ENCODE peak calls at places on chromosomes 5 and 9, in nine cellular contexts. Y is uterus, Q is H1, P is tibial nerve, J is ovary, I is stomach, W is HCT116, H is endothelial cell of umbilical vein, A is gastrocnemius medialis. S is an unnamed sample.

GRCh38 chr9:1978941-1979340 is 36.2 kb upstream of the SMARCA2 start:
- DNase-seq in Y (no peak), Q (no peak), P (no peak), J (no peak), I (no peak), W (no peak), H (no peak), A (peak), S (no peak)

GRCh38 chr5:24642022-24642421 is 2.8 kb downstream of the CDH10 start:
- DNase-seq in Y (no peak), Q (no peak), P (peak), J (no peak), I (no peak), W (no peak), H (no peak), A (no peak), S (no peak)

GRCh38 chr5:16726538-16726946 is 109.7 kb upstream of the RETREG1 start:
- DNase-seq in Y (no peak), Q (no peak), P (no peak), J (no peak), I (no peak), W (no peak), H (peak), A (no peak), S (peak)

GRCh38 chr5:67773439-67773988 is 442.0 kb upstream of the PIK3R1 start:
- DNase-seq in Y (no peak), Q (no peak), P (no peak), J (no peak), I (no peak), W (peak), H (peak), A (no peak), S (no peak)

GRCh38 chr5:12780536-12780935 is 876.3 kb upstream of the CTNND2 start:
- DNase-seq in Y (no peak), Q (no peak), P (no peak), J (no peak), I (no peak), W (no peak), H (no peak), A (no peak), S (no peak)

GRCh38 chr5:135829681-135830383 is 4.6 kb upstream of the SLC25A48 start:
- DNase-seq in Y (no peak), Q (peak), P (peak), J (no peak), I (peak), W (peak), H (peak), A (peak), S (peak)

GRCh38 chr5:181149355-181149754 is 2.0 kb downstream of the OR2V2 start:
- DNase-seq in Y (no peak), Q (no peak), P (no peak), J (no peak), I (no peak), W (no peak), H (no peak), A (no peak), S (no peak)

GRCh38 chr9:122444366-122444765 is 33.4 kb downstream of the OR1J1 start:
- DNase-seq in Y (no peak), Q (no peak), P (no peak), J (no peak), I (peak), W (no peak), H (no peak), A (no peak), S (no peak)

GRCh38 chr5:142390303-142390840 is 65.6 kb upstream of the SPRY4 start:
- DNase-seq in Y (no peak), Q (no peak), P (no peak), J (no peak), I (no peak), W (no peak), H (no peak), A (no peak), S (no peak)

GRCh38 chr5:40717281-40717680 is 37.6 kb downstream of the PTGER4 start:
- DNase-seq in Y (no peak), Q (no peak), P (no peak), J (no peak), I (no peak), W (no peak), H (peak), A (no peak), S (no peak)
- TF ChIP-seq POLR2A in Y (no peak), Q (no peak), P (no peak), J (no peak), I (no peak), W (no peak), H (no peak), A (no peak), S (no peak)

GRCh38 chr9:87592554-87593394 is 95.1 kb downstream of the DAPK1 start:
- DNase-seq in Y (peak), Q (no peak), P (peak), J (peak), I (peak), W (no peak), H (no peak), A (peak), S (peak)
- H3K4me3 ChIP-seq in Y (no peak), Q (no peak), P (peak), J (no peak), I (no peak), W (no peak), H (no peak), A (no peak), S (peak)

DNA sequence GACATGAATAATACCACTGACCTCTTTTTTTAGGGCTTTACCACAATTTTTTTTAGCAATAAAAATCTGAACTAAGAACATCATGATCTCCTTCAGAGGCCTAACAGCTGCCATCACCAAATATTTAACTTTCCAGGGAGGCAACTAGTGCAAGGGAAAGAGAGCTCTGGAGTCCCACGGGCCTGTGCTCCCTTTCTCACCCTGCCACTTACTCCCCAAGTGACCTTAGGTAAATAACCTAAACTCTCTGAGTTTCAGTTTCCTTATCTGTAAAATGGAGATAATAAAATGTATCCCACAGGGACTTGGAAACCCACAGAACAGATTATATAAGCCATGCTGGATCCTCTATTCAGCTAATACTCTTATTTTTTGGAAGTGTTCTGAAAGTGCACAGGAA is 201.8 kb upstream of the ISL1 start:
- DNase-seq in Y (no peak), Q (no peak), P (no peak), J (no peak), I (no peak), W (no peak), H (no peak), A (no peak), S (no peak)
- TF ChIP-seq POLR2A in Y (no peak), Q (no peak), P (no peak), J (no peak), I (no peak), W (no peak), H (no peak), A (no peak), S (no peak)

GRCh38 chr9:114096866-114097612 is 2.1 kb downstream of the KIF12 start:
- DNase-seq in Y (peak), Q (no peak), P (no peak), J (no peak), I (no peak), W (no peak), H (no peak), A (no peak), S (no peak)
- H3K4me3 ChIP-seq in Y (no peak), Q (no peak), P (no peak), J (no peak), I (peak), W (no peak), H (no peak), A (no peak), S (no peak)

GRCh38 chr9:89999176-89999533 is 394.3 kb downstream of the GADD45G start:
- DNase-seq in Y (no peak), Q (no peak), P (no peak), J (no peak), I (peak), W (no peak), H (no peak), A (peak), S (no peak)

GRCh38 chr9:90001756-90002155 is 396.9 kb downstream of the GADD45G start:
- DNase-seq in Y (no peak), Q (no peak), P (no peak), J (no peak), I (no peak), W (no peak), H (no peak), A (no peak), S (no peak)

GRCh38 chr9:90000925-90001324 is 396.1 kb downstream of the GADD45G start:
- DNase-seq in Y (no peak), Q (no peak), P (no peak), J (no peak), I (no peak), W (no peak), H (no peak), A (no peak), S (no peak)

GRCh38 chr9:90002299-90003045 is 397.7 kb downstream of the GADD45G start:
- DNase-seq in Y (no peak), Q (no peak), P (no peak), J (no peak), I (no peak), W (no peak), H (no peak), A (no peak), S (no peak)

DNA sequence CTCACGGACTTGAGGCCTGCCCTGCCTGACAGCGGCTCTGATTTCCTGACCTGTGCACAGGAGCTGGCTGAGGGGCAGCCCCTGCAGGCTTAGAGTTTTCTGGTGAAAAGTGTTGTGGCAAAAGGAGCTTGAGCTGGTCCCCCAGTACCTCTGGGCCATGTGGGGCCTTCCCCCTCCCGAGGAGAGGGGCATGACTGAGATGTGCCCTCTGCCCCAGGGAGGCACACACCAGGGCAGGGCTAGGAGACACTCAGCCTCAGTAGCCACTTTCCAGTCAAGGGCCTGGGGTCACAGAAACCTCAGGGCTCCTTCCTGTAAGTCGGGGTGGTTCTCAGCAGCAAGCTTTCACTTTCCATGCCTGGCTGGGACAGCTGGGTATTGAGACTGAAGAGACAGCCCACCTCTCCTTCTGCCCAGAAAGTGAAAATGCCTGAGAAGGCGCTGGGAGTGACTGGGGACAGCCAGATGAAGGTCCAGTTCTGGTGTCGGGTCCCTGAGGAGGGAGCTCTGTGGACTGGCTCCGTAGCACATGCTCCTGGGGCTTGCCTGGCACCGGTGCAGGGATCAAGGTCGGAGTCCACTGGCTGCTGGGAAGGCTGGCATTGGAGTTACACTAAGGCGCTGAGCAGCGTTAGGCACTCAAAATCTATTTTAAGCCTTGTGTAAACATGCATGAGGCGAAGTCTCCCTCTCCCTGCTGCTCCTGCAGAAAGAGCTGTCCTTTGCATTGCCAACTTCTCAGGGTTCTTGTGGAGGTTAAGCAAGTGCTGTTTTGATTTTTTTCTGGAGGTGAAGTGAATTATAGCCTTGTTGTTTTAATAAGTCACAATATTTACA is 394.9 kb downstream of the GADD45G start:
- DNase-seq in Y (peak), Q (no peak), P (no peak), J (peak), I (peak), W (no peak), H (no peak), A (peak), S (peak)
- TF ChIP-seq POLR2A in Y (no peak), Q (no peak), P (no peak), J (no peak), I (no peak), W (no peak), H (no peak), A (no peak), S (no peak)

DNA sequence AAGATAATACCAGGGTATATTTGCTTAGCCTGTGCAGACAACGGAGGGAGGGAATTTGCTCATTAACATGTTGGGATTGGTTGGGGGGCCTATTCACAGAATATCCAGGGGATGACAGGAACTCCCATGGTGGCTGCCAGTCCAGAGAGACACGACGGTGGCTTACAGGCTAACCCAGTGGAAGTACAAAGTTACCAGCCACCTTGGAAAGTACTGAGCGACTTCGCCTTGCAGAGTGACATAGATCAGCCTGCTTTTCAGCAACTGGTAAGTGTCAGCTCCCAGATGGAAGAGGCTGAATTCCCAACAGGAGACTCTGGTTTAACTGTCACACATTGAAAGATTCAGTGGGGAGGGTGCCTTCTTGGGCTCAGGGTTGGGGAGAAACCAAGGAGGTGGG is 7.9 kb downstream of the ISL1 start:
- DNase-seq in Y (no peak), Q (no peak), P (no peak), J (no peak), I (no peak), W (no peak), H (no peak), A (no peak), S (no peak)
- H3K4me3 ChIP-seq in Y (no peak), Q (no peak), P (no peak), J (no peak), I (no peak), W (no peak), H (no peak), A (no peak), S (no peak)

DNA sequence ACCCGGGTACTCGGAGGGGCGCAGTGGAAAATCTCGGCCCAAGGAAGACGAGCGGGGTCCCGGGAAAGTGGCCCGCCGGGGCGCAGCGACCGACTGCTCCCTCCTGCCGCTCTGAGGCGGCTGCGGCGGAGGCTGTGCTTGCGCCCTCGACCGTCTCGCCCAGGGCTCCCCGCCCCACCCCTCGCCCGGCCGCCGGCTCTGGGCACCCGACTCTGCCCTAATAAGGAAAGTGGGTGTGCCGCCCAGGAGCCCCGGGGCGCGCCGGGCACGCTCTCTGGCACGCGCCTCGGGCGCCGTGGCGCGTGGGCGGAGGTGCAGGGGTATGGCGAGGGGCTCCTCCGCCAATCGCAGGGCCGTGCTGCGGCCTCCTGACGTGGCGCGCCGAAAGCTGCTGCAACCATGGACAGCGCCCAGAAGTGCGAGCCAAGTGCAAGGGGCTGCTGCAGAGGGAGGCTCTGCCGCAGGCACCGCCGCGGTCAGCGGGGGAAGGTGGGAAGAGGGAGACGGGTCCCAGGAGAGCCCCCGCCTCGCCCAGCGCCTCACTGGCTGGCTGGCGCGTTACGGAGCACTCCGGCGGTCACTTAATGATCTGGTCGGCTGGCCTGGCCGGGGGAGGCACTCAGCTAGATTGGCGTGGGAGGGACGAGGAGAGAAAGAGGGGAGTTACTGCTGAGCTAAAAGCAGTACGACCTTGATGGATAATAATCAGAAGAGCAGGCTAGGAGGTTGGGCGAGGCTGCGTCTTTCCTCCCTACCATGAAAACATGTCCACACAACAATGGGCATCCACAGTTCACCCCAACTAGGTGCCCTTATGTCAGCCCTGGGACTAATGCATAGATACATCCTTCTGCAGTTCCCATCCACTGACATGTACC is at the start of gene PRUNE2:
- DNase-seq in Y (peak), Q (peak), P (no peak), J (peak), I (peak), W (no peak), H (peak), A (peak), S (peak)
- TF ChIP-seq POLR2A in Y (peak), Q (peak), P (peak), J (no peak), I (no peak), W (no peak), H (no peak), A (peak), S (no peak)